ENCODE peak calls at places on chromosomes 5 and 9, in five cellular contexts. Q is NB4, M is fibroblast of lung, C is BE2C, O is SK-N-SH. J is an unnamed sample.

GRCh38 chr9:37818849-37819248 is 18.3 kb downstream of the DCAF10 start:
- DNase-seq in Q (no peak), M (no peak), C (no peak), O (no peak), J (no peak)

GRCh38 chr5:55160493-55161209 is 680 bp downstream of the GPX8 start:
- DNase-seq in Q (no peak), M (peak; percentile 96), C (no peak), O (no peak), J (peak; percentile 95)

GRCh38 chr9:81032030-81032572 is 657.2 kb downstream of the TLE1 start:
- DNase-seq in Q (peak; percentile 5), M (peak; percentile 90), C (no peak), O (no peak), J (peak; percentile 82)

GRCh38 chr5:123391009-123391408 is 32.2 kb downstream of the CEP120 start:
- DNase-seq in Q (no peak), M (no peak), C (no peak), O (no peak), J (no peak)

GRCh38 chr9:120868339-120868675 is 8.7 kb downstream of the PHF19 start:
- DNase-seq in Q (no peak), M (peak; percentile 82), C (no peak), O (no peak), J (no peak)

GRCh38 chr5:114192108-114192507 is 169.8 kb upstream of the KCNN2 start:
- DNase-seq in Q (no peak), M (peak; percentile 51), C (no peak), O (no peak), J (peak; percentile 85)

GRCh38 chr9:122126340-122127333 is 32.9 kb downstream of the NDUFA8 start:
- DNase-seq in Q (no peak), M (no peak), C (no peak), O (peak; percentile 53), J (peak; percentile 50)

GRCh38 chr5:51373880-51374523 is 9.2 kb upstream of the ISL1 start:
- DNase-seq in Q (no peak), M (no peak), C (peak; percentile 51), O (peak; percentile 20), J (no peak)

GRCh38 chr5:173327084-173327947 is 898 bp downstream of the STC2 start:
- DNase-seq in Q (peak; percentile 40), M (peak; percentile 70), C (peak; percentile 51), O (peak; percentile 63), J (peak; percentile 80)

GRCh38 chr9:102461441-102461840 is 533.7 kb upstream of the CYLC2 start:
- DNase-seq in Q (peak; percentile 36), M (no peak), C (no peak), O (no peak), J (no peak)

GRCh38 chr5:83608122-83608521 is 112.5 kb downstream of the HAPLN1 start:
- DNase-seq in Q (peak; percentile 59), M (peak; percentile 50), C (peak; percentile 63), O (peak; percentile 54), J (peak; percentile 29)

GRCh38 chr5:157481255-157481654 is 21.2 kb downstream of the NIPAL4 start:
- DNase-seq in Q (no peak), M (no peak), C (no peak), O (no peak), J (no peak)

GRCh38 chr9:109033941-109034700 is 20.8 kb upstream of the CTNNAL1 start:
- DNase-seq in Q (no peak), M (no peak), C (no peak), O (no peak), J (peak; percentile 24)

GRCh38 chr5:81751836-81752643 is 1.1 kb upstream of the SSBP2 start:
- DNase-seq in Q (no peak), M (peak; percentile 21), C (no peak), O (no peak), J (no peak)

GRCh38 chr9:19286634-19287188 is 56.2 kb downstream of the DENND4C start:
- DNase-seq in Q (no peak), M (peak; percentile 33), C (no peak), O (no peak), J (no peak)

GRCh38 chr5:35698057-35698808 is 80.6 kb downstream of the SPEF2 start:
- DNase-seq in Q (no peak), M (no peak), C (no peak), O (no peak), J (no peak)

GRCh38 chr9:14670718-14671117 is 22.5 kb downstream of the ZDHHC21 start:
- DNase-seq in Q (no peak), M (peak; percentile 15), C (no peak), O (no peak), J (peak; percentile 21)

GRCh38 chr9:113636165-113636564 is 172.6 kb downstream of the RGS3 start:
- DNase-seq in Q (peak; percentile 60), M (peak; percentile 67), C (no peak), O (no peak), J (peak; percentile 50)

GRCh38 chr9:116027511-116027910 is 126.1 kb upstream of the PAPPA start:
- DNase-seq in Q (no peak), M (peak; percentile 92), C (no peak), O (no peak), J (peak; percentile 84)

GRCh38 chr5:31156761-31157160 is 36.7 kb upstream of the CDH6 start:
- DNase-seq in Q (no peak), M (no peak), C (no peak), O (no peak), J (no peak)

GRCh38 chr9:137310190-137311052 is 8.3 kb upstream of the NRARP start:
- DNase-seq in Q (no peak), M (no peak), C (peak; percentile 10), O (peak; percentile 36), J (no peak)

GRCh38 chr9:107723015-107723414 is 233.4 kb upstream of the KLF4 start:
- DNase-seq in Q (no peak), M (no peak), C (no peak), O (no peak), J (no peak)

GRCh38 chr9:137665697-137666504 is 47.1 kb downstream of the EHMT1 start:
- DNase-seq in Q (no peak), M (peak; percentile 11), C (no peak), O (no peak), J (peak; percentile 81)

GRCh38 chr5:172678902-172679301 is 37.8 kb downstream of the NEURL1B start:
- DNase-seq in Q (no peak), M (no peak), C (peak; percentile 74), O (peak; percentile 54), J (no peak)

GRCh38 chr9:76215066-76215465 is 179.2 kb downstream of the RFK start:
- DNase-seq in Q (no peak), M (peak; percentile 69), C (peak; percentile 39), O (no peak), J (peak; percentile 87)

GRCh38 chr9:134983094-134983493 is 65.4 kb upstream of the FCN1 start:
- DNase-seq in Q (peak; percentile 67), M (no peak), C (no peak), O (no peak), J (no peak)

GRCh38 chr9:129783516-129784361 is 19.2 kb upstream of the TOR1B start:
- DNase-seq in Q (peak; percentile 78), M (peak; percentile 85), C (peak; percentile 78), O (peak; percentile 91), J (peak; percentile 47)

GRCh38 chr9:101485873-101486692 is 47.6 kb upstream of the RNF20 start:
- DNase-seq in Q (no peak), M (peak; percentile 45), C (peak; percentile 80), O (peak; percentile 81), J (peak; percentile 65)

GRCh38 chr9:68778635-68779034 is 73.6 kb downstream of the PIP5K1B start:
- DNase-seq in Q (no peak), M (no peak), C (no peak), O (no peak), J (no peak)

GRCh38 chr9:5110867-5111681 is 74.4 kb downstream of the INSL6 start:
- DNase-seq in Q (no peak), M (no peak), C (peak; percentile 6), O (peak; percentile 11), J (no peak)

GRCh38 chr5:170268884-170269283 is 28.7 kb downstream of the LCP2 start:
- DNase-seq in Q (peak; percentile 88), M (no peak), C (no peak), O (no peak), J (no peak)

GRCh38 chr5:165892383-165892782 is 2387.0 kb downstream of the MAT2B start:
- DNase-seq in Q (no peak), M (no peak), C (no peak), O (no peak), J (no peak)
- H3K4me3 ChIP-seq in Q (no peak overlapping the region), M (no peak overlapping the region), C (no peak overlapping the region), O (no peak overlapping the region), J (no peak overlapping the region)

GRCh38 chr5:154479160-154479943 is 1.3 kb upstream of the HAND1 start:
- DNase-seq in Q (no peak), M (no peak), C (no peak), O (no peak), J (peak; percentile 29)
- H3K4me3 ChIP-seq in Q (no peak overlapping the region), M (no peak overlapping the region), C (no peak overlapping the region), O (no peak overlapping the region), J (no peak overlapping the region)

DNA sequence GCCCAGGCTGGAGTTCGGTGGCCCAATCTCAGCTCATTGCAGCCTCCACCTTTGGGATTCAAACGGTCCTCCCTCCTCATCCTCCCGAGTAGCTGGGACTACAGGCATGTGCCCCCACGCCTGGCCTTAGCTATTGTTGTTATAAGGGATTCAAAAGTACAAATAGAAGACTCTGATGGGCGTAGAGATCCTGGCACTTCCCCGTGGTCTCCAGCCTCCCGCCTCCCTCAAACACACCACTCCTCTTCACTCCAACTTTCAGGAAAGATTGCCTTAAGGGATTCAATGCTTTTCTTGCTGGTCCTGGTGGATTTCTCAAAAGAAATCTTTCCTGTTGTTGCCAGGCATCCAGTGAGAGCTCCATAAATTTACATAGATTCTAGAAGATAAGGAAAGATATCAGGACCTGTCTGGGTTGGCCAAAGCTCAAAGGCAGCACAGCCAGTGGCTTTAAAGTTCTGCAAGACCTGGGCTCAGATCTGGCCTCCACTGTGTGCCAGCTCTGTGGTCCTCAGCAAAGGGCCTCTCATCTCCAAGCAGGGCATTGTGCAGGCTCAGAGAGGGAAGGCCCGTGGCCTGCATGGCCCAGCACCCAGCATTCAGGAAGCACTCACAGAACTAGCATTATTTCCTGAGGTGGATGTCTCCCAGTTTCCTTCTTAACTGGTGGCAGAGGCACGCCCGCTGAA is 1.1 kb downstream of the AIF1L start:
- DNase-seq in Q (no peak), M (no peak), C (no peak), O (no peak), J (no peak)
- H3K4me3 ChIP-seq in Q (no peak overlapping the region), M (no peak overlapping the region), C (no peak overlapping the region), O (no peak overlapping the region), J (peak overlapping the region; percentile 10)

DNA sequence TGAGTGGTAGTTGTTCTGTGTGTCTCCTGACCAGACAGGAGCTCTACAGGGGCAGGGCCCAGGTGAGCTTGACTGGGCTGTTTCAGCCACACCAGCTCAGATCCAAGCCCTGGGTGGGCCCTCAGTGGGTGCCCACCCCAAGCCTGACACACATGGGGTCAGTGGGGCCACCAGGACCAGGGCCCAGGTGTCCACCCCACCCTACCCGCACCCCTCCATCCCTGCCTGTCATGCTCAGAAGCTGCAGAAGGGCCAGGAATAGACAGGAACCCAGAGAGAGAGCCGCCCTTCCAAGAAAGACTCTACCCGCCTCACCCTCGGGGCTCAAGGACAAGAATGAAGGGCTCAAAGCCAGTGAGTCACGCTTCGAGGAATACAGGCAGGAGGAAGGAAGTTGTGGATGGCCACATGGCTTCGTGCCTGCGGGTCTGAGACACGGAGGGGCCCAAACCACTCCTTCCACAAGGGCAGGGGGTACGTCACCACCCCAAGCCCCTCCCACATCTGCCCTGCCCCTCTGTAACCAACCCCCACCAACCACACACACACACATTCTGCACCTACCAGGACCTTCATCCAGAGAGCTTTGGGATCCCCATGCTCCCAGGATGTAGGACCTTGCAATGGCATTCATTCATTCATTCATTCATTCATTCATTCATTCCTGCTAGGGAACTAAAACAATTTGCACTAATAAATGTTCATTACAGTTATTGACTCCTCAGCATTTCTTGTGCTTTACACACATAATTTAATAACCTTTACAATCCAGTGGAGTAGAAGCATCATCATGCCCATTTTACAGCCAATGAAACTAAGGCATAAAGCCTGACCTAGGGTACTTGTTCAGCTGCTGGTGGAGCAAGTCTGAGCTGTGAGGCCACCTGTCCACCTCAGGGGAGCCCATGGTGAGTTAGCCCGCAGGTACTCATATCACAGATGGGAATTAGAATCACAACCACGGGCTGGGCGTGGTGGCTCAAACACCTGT is 56.0 kb upstream of the STXBP1 start:
- DNase-seq in Q (peak; percentile 94), M (peak; percentile 90), C (no peak), O (no peak), J (peak; percentile 98)
- H3K4me3 ChIP-seq in Q (no peak overlapping the region), M (no peak overlapping the region), C (no peak overlapping the region), O (no peak overlapping the region), J (no peak overlapping the region)